ENCODE peak calls at places on chromosomes 3 and 15, in five cellular contexts. W is neural crest cell, I is fibroblast of villous mesenchyme, X is WTC11, Z is heart right ventricle. H is an unnamed sample.

GRCh38 chr3:49054344-49054862 is 25.2 kb upstream of the IMPDH2 start:
- DNase-seq in W (no peak), I (peak; percentile 13), X (no peak), Z (no peak), H (no peak)

GRCh38 chr3:171044828-171045793 is 18.6 kb upstream of the SLC2A2 start:
- DNase-seq in W (no peak), I (peak; percentile 95), X (no peak), Z (no peak), H (no peak)

GRCh38 chr3:64143399-64144130 is 81.7 kb downstream of the PRICKLE2 start:
- DNase-seq in W (no peak), I (peak; percentile 69), X (no peak), Z (no peak), H (no peak)

GRCh38 chr15:51874751-51875644 is 45.5 kb downstream of the TMOD3 start:
- DNase-seq in W (no peak), I (peak; percentile 92), X (no peak), Z (peak; percentile 40), H (peak; percentile 37)

GRCh38 chr15:83818591-83818990 is 164.7 kb downstream of the ADAMTSL3 start:
- DNase-seq in W (no peak), I (no peak), X (no peak), Z (no peak), H (no peak)

GRCh38 chr15:77455696-77456293 is 35.1 kb downstream of the HMG20A start:
- DNase-seq in W (no peak), I (peak; percentile 89), X (no peak), Z (peak; percentile 40), H (no peak)

GRCh38 chr3:7271631-7272030 is 410.7 kb downstream of the GRM7 start:
- DNase-seq in W (no peak), I (no peak), X (no peak), Z (no peak), H (no peak)

GRCh38 chr3:41200669-41201021 is 1.3 kb downstream of the CTNNB1 start:
- DNase-seq in W (peak; percentile 23), I (peak; percentile 81), X (no peak), Z (peak; percentile 14), H (peak; percentile 52)

GRCh38 chr3:160618878-160619277 is 53.5 kb upstream of the KPNA4 start:
- DNase-seq in W (no peak), I (no peak), X (no peak), Z (no peak), H (no peak)

GRCh38 chr3:128486692-128487537 is 6.1 kb downstream of the GATA2 start:
- DNase-seq in W (no peak), I (peak; percentile 60), X (no peak), Z (no peak), H (no peak)

GRCh38 chr15:32828507-32829186 is 110.8 kb downstream of the GREM1 start:
- DNase-seq in W (no peak), I (peak; percentile 74), X (no peak), Z (no peak), H (no peak)

GRCh38 chr3:156161172-156161571 is 40.8 kb downstream of the KCNAB1 start:
- DNase-seq in W (no peak), I (no peak), X (no peak), Z (no peak), H (no peak)

H was measured in cerebellar cortex.